ENCODE peak calls at places on chromosomes 12 and 14, in six cellular contexts. One of them, this sample, is unnamed.
A peak's percentile ranks its signal among the peaks of the same experiment; 100 is the strongest.

GRCh38 chr14:33184587-33184986 is 245.9 kb downstream of the NPAS3 start:
- DNase-seq in HepG2: no peak
- DNase-seq in H1: no peak
- DNase-seq in K562: no peak
- DNase-seq in GM12878: no peak
- DNase-seq in GM12892: no peak
- DNase-seq in this sample: no peak

GRCh38 chr14:49893309-49894213 is 679 bp downstream of the ARF6 start:
- DNase-seq in GM12878: no peak
- DNase-seq in HepG2: no peak
- DNase-seq in K562: peak; percentile 72
- DNase-seq in GM12892: peak; percentile 55
- DNase-seq in H1: no peak
- DNase-seq in this sample: peak; percentile 59

GRCh38 chr12:50220357-50221061 is 53.3 kb upstream of the CERS5 start:
- DNase-seq in K562: no peak
- DNase-seq in GM12878: peak; percentile 57
- DNase-seq in GM12892: peak; percentile 31
- DNase-seq in HepG2: no peak
- DNase-seq in H1: no peak
- DNase-seq in this sample: no peak

GRCh38 chr12:124230789-124231188 is 64.1 kb upstream of the RFLNA start:
- DNase-seq in HepG2: no peak
- DNase-seq in K562: no peak
- DNase-seq in GM12878: no peak
- DNase-seq in H1: no peak
- DNase-seq in GM12892: no peak
- DNase-seq in this sample: no peak

GRCh38 chr14:69559581-69560011 is 15.1 kb downstream of the CCDC177 start:
- DNase-seq in HepG2: no peak
- DNase-seq in GM12892: no peak
- DNase-seq in K562: no peak
- DNase-seq in GM12878: no peak
- DNase-seq in H1: no peak
- DNase-seq in this sample: no peak

GRCh38 chr12:127191124-127191523 is 1075.8 kb upstream of the TMEM132C start:
- DNase-seq in HepG2: no peak
- DNase-seq in GM12878: no peak
- DNase-seq in K562: no peak
- DNase-seq in H1: no peak
- DNase-seq in GM12892: no peak
- DNase-seq in this sample: no peak

GRCh38 chr12:83140135-83140534 is 453.4 kb downstream of the TMTC2 start:
- DNase-seq in K562: no peak
- DNase-seq in H1: no peak
- DNase-seq in HepG2: no peak
- DNase-seq in GM12878: no peak
- DNase-seq in GM12892: no peak
- DNase-seq in this sample: no peak

GRCh38 chr14:65926935-65927700 is 514.6 kb downstream of the FUT8 start:
- DNase-seq in H1: no peak
- DNase-seq in GM12878: no peak
- DNase-seq in K562: no peak
- DNase-seq in GM12892: no peak
- DNase-seq in HepG2: no peak
- DNase-seq in this sample: no peak

GRCh38 chr14:21699551-21699950 is 25.9 kb upstream of the OR4E1 start:
- DNase-seq in HepG2: no peak
- DNase-seq in GM12892: no peak
- DNase-seq in H1: no peak
- DNase-seq in K562: no peak
- DNase-seq in GM12878: no peak
- DNase-seq in this sample: no peak

GRCh38 chr14:84025258-84026012 is 1504.5 kb upstream of the FLRT2 start:
- DNase-seq in H1: no peak
- DNase-seq in HepG2: no peak
- DNase-seq in K562: no peak
- DNase-seq in GM12892: no peak
- DNase-seq in GM12878: no peak
- DNase-seq in this sample: no peak

GRCh38 chr14:62657376-62657775 is 387.9 kb downstream of the KCNH5 start:
- DNase-seq in HepG2: no peak
- DNase-seq in K562: no peak
- DNase-seq in GM12878: no peak
- DNase-seq in GM12892: no peak
- DNase-seq in H1: no peak
- DNase-seq in this sample: no peak

GRCh38 chr12:100708591-100708990 is 86.0 kb upstream of the ANO4 start:
- DNase-seq in GM12892: no peak
- DNase-seq in H1: no peak
- DNase-seq in HepG2: no peak
- DNase-seq in K562: no peak
- DNase-seq in GM12878: no peak
- DNase-seq in this sample: no peak

GRCh38 chr12:132356686-132357622 is 27.6 kb upstream of the GALNT9 start:
- DNase-seq in GM12892: no peak
- DNase-seq in K562: peak; percentile 27
- DNase-seq in H1: peak; percentile 17
- DNase-seq in GM12878: no peak
- DNase-seq in HepG2: no peak
- DNase-seq in this sample: no peak

GRCh38 chr14:103388664-103389063 is 3.4 kb downstream of the MARK3 start:
- DNase-seq in GM12878: no peak
- DNase-seq in GM12892: no peak
- DNase-seq in H1: no peak
- DNase-seq in K562: no peak
- DNase-seq in HepG2: no peak
- DNase-seq in this sample: no peak

GRCh38 chr12:132465269-132466190 is 24.4 kb upstream of the FBRSL1 start:
- DNase-seq in HepG2: no peak
- DNase-seq in GM12878: no peak
- DNase-seq in K562: no peak
- DNase-seq in GM12892: no peak
- DNase-seq in H1: no peak
- DNase-seq in this sample: no peak

DNA sequence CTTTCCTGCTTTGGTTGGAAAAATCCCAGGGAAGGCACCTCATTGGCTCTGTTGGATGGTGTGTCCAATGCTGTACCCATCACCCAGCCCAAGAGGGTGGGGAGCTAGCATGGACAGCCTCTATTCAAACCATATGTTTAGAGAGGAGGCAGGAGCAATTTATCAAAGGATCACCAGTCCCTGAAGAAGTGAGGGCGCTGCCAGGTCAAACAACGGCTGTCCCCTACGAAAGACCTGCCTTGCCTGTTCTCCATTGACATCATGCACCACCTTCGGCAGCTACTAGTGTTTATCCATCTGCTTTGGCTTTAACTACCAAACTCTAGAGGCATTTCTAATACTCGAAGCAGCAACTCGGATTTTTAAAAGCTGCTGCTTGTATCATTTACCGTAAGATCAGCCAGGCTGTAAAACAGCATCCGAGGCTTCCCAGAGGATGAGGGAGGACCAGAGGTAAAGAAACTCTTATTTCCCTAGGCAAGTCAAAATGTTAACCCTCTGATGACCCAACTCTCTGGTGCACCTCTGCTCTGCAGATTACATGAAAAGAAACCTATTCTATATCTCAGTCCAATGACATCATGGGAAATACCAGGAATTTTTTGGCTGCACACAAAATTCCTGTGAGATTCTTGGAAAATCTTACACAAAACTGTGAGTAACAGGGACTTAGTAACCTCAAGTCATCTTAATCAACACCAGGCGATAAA is 720.9 kb upstream of the TBX3 start:
- DNase-seq in GM12878: no peak
- DNase-seq in GM12892: no peak
- DNase-seq in K562: no peak
- DNase-seq in H1: no peak
- DNase-seq in HepG2: peak; percentile 43
- DNase-seq in this sample: no peak
- TF ChIP-seq TAF1 in GM12878: no peak
- TF ChIP-seq TAF1 in GM12892: no peak
- TF ChIP-seq TAF1 in K562: no peak
- TF ChIP-seq TAF1 in H1: no peak
- TF ChIP-seq TAF1 in HepG2: no peak
- TF ChIP-seq TAF1 in this sample: no peak

GRCh38 chr14:99479903-99480855 is 480 bp downstream of the SETD3 start:
- DNase-seq in GM12892: peak; percentile 36
- DNase-seq in HepG2: peak; percentile 16
- DNase-seq in GM12878: no peak
- DNase-seq in K562: peak; percentile 15
- DNase-seq in H1: no peak
- DNase-seq in this sample: peak; percentile 19

GRCh38 chr14:99475660-99476059 is 5.0 kb downstream of the SETD3 start:
- DNase-seq in HepG2: no peak
- DNase-seq in GM12878: no peak
- DNase-seq in K562: no peak
- DNase-seq in H1: no peak
- DNase-seq in GM12892: no peak
- DNase-seq in this sample: no peak

GRCh38 chr14:99476864-99477263 is 3.8 kb downstream of the SETD3 start:
- DNase-seq in K562: no peak
- DNase-seq in GM12892: no peak
- DNase-seq in H1: no peak
- DNase-seq in HepG2: no peak
- DNase-seq in GM12878: no peak
- DNase-seq in this sample: no peak

GRCh38 chr14:99479160-99479902 is 1.3 kb downstream of the SETD3 start:
- DNase-seq in K562: no peak
- DNase-seq in H1: no peak
- DNase-seq in HepG2: no peak
- DNase-seq in GM12878: no peak
- DNase-seq in GM12892: no peak
- DNase-seq in this sample: no peak

GRCh38 chr14:99478133-99478532 is 2.5 kb downstream of the SETD3 start:
- DNase-seq in K562: no peak
- DNase-seq in HepG2: no peak
- DNase-seq in GM12892: no peak
- DNase-seq in H1: no peak
- DNase-seq in GM12878: no peak
- DNase-seq in this sample: no peak
- TF ChIP-seq POLR2A in K562: no peak
- TF ChIP-seq POLR2A in HepG2: no peak
- TF ChIP-seq POLR2A in GM12892: no peak
- TF ChIP-seq POLR2A in H1: no peak
- TF ChIP-seq POLR2A in GM12878: no peak
- TF ChIP-seq POLR2A in this sample: no peak

GRCh38 chr14:59632381-59632780 is 55.8 kb upstream of the CCDC175 start:
- DNase-seq in K562: peak; percentile 18
- DNase-seq in GM12892: no peak
- DNase-seq in GM12878: no peak
- DNase-seq in H1: no peak
- DNase-seq in HepG2: peak; percentile 20
- DNase-seq in this sample: no peak
- TF ChIP-seq TAF1 in K562: no peak
- TF ChIP-seq TAF1 in GM12892: no peak
- TF ChIP-seq TAF1 in GM12878: no peak
- TF ChIP-seq TAF1 in H1: no peak
- TF ChIP-seq TAF1 in HepG2: no peak
- TF ChIP-seq TAF1 in this sample: no peak

GRCh38 chr14:97180304-97181200 is 383.4 kb downstream of the VRK1 start:
- DNase-seq in K562: no peak
- DNase-seq in HepG2: peak; percentile 25
- DNase-seq in GM12878: no peak
- DNase-seq in GM12892: no peak
- DNase-seq in H1: no peak
- DNase-seq in this sample: no peak
- TF ChIP-seq POLR2A in K562: no peak
- TF ChIP-seq POLR2A in HepG2: no peak
- TF ChIP-seq POLR2A in GM12878: no peak
- TF ChIP-seq POLR2A in GM12892: no peak
- TF ChIP-seq POLR2A in H1: no peak
- TF ChIP-seq POLR2A in this sample: no peak

GRCh38 chr12:39112064-39112463 is 206.7 kb upstream of the CPNE8 start:
- DNase-seq in GM12878: no peak
- DNase-seq in H1: no peak
- DNase-seq in K562: no peak
- DNase-seq in HepG2: no peak
- DNase-seq in GM12892: no peak
- DNase-seq in this sample: no peak
- TF ChIP-seq TAF1 in GM12878: no peak
- TF ChIP-seq TAF1 in H1: no peak
- TF ChIP-seq TAF1 in K562: no peak
- TF ChIP-seq TAF1 in HepG2: no peak
- TF ChIP-seq TAF1 in GM12892: no peak
- TF ChIP-seq TAF1 in this sample: no peak

GRCh38 chr14:56099081-56099797 is 19.0 kb upstream of the PELI2 start:
- DNase-seq in HepG2: peak; percentile 3
- DNase-seq in GM12878: no peak
- DNase-seq in GM12892: no peak
- DNase-seq in K562: no peak
- DNase-seq in H1: no peak
- DNase-seq in this sample: no peak
- TF ChIP-seq POLR2A in HepG2: no peak
- TF ChIP-seq POLR2A in GM12878: no peak
- TF ChIP-seq POLR2A in GM12892: no peak
- TF ChIP-seq POLR2A in K562: no peak
- TF ChIP-seq POLR2A in H1: no peak
- TF ChIP-seq POLR2A in this sample: no peak

GRCh38 chr12:107107381-107107780 is 14.0 kb upstream of the CRY1 start:
- DNase-seq in GM12892: no peak
- DNase-seq in K562: no peak
- DNase-seq in HepG2: no peak
- DNase-seq in GM12878: no peak
- DNase-seq in H1: no peak
- DNase-seq in this sample: no peak

GRCh38 chr12:107106241-107107025 is 13.1 kb upstream of the CRY1 start:
- DNase-seq in HepG2: no peak
- DNase-seq in GM12878: no peak
- DNase-seq in K562: no peak
- DNase-seq in GM12892: no peak
- DNase-seq in H1: no peak
- DNase-seq in this sample: no peak

GRCh38 chr12:107103516-107103915 is 10.2 kb upstream of the CRY1 start:
- DNase-seq in GM12892: no peak
- DNase-seq in K562: no peak
- DNase-seq in HepG2: no peak
- DNase-seq in H1: no peak
- DNase-seq in GM12878: no peak
- DNase-seq in this sample: no peak

GRCh38 chr12:107103097-107103496 is 9.7 kb upstream of the CRY1 start:
- DNase-seq in H1: no peak
- DNase-seq in K562: no peak
- DNase-seq in HepG2: no peak
- DNase-seq in GM12892: no peak
- DNase-seq in GM12878: no peak
- DNase-seq in this sample: no peak

GRCh38 chr12:107105410-107105703 is 12.0 kb upstream of the CRY1 start:
- DNase-seq in H1: no peak
- DNase-seq in GM12892: no peak
- DNase-seq in K562: no peak
- DNase-seq in HepG2: no peak
- DNase-seq in GM12878: no peak
- DNase-seq in this sample: no peak
- TF ChIP-seq TAF1 in H1: no peak
- TF ChIP-seq TAF1 in GM12892: no peak
- TF ChIP-seq TAF1 in K562: no peak
- TF ChIP-seq TAF1 in HepG2: no peak
- TF ChIP-seq TAF1 in GM12878: no peak
- TF ChIP-seq TAF1 in this sample: no peak

This sample was measured in GM12891.